ENCODE peak calls at places on chromosomes 12 and 14, in four cellular contexts. P, B, Z and G are unnamed samples. For H3K9me3, the result is how much of the 10 kb centered on the place peaks cover.

GRCh38 chr12:109264095-109264942 is 44.8 kb downstream of the FOXN4 start:
- DNase-seq in P (peak), B (peak), Z (peak), G (peak)

GRCh38 chr12:130460611-130461478 is 123.2 kb downstream of the PIWIL1 start:
- DNase-seq in Z (no peak), P (no peak), B (no peak), G (no peak)

GRCh38 chr14:99668307-99668997 is 15.6 kb upstream of the CYP46A1 start:
- DNase-seq in Z (no peak), B (no peak), P (no peak), G (no peak)

GRCh38 chr14:63632932-63633514 is 8.6 kb downstream of the WDR89 start:
- DNase-seq in Z (no peak), P (no peak), B (peak), G (no peak)

GRCh38 chr14:72710212-72710611 is 183.7 kb downstream of the DPF3 start:
- DNase-seq in B (no peak), P (no peak), Z (no peak), G (no peak)

GRCh38 chr12:39587247-39587646 is 32.4 kb downstream of the ABCD2 start:
- DNase-seq in P (no peak), Z (no peak), B (peak), G (no peak)

GRCh38 chr12:107145397-107145796 is 52.0 kb upstream of the CRY1 start:
- DNase-seq in Z (no peak), B (no peak), P (no peak), G (no peak)

GRCh38 chr12:52739963-52740362 is 36.6 kb upstream of the KRT77 start:
- DNase-seq in P (no peak), B (no peak), Z (no peak), G (no peak)

GRCh38 chr12:109900752-109901580 is 892 bp downstream of the TCHP start:
- DNase-seq in P (no peak), Z (no peak), B (no peak), G (no peak)

GRCh38 chr12:71407732-71408131 is 31.9 kb upstream of the LGR5 start:
- DNase-seq in Z (no peak), P (no peak), B (no peak), G (no peak)

GRCh38 chr12:18868673-18869072 is 130.8 kb downstream of the CAPZA3 start:
- DNase-seq in P (no peak), Z (no peak), B (no peak), G (no peak)

GRCh38 chr12:122216445-122216844 is 9.4 kb downstream of the DIABLO start:
- DNase-seq in P (no peak), Z (no peak), B (no peak), G (no peak)

GRCh38 chr12:119574255-119574654 is 19.3 kb upstream of the TMEM233 start:
- DNase-seq in Z (no peak), B (no peak), P (no peak), G (no peak)

GRCh38 chr12:121288941-121289340 is 7.6 kb downstream of the CAMKK2 start:
- DNase-seq in P (peak), B (no peak), Z (peak), G (no peak)

GRCh38 chr14:104291123-104292000 is 153.0 kb downstream of the KIF26A start:
- DNase-seq in Z (no peak), B (no peak), P (peak), G (no peak)

GRCh38 chr12:89880695-89881350 is 172.2 kb upstream of the ATP2B1 start:
- DNase-seq in B (peak), P (no peak), Z (no peak), G (peak)

GRCh38 chr12:39780527-39781446 is 161.2 kb upstream of the ABCD2 start:
- DNase-seq in Z (no peak), P (no peak), B (no peak), G (no peak)

GRCh38 chr12:72300728-72301127 is 28.6 kb downstream of the TRHDE start:
- DNase-seq in Z (no peak), P (no peak), B (no peak), G (no peak)

GRCh38 chr12:114416028-114416427 is 10.1 kb upstream of the TBX5 start:
- DNase-seq in Z (no peak), B (no peak), P (no peak), G (no peak)

GRCh38 chr14:59134307-59134706 is 54.2 kb upstream of the DAAM1 start:
- DNase-seq in B (no peak), P (no peak), Z (no peak), G (no peak)

GRCh38 chr12:78865297-78865955 is 852 bp downstream of the SYT1 start:
- DNase-seq in Z (no peak), B (peak), P (no peak), G (no peak)

GRCh38 chr12:104372048-104372720 is 68.6 kb downstream of the EID3 start:
- DNase-seq in P (no peak), B (no peak), Z (no peak), G (no peak)

GRCh38 chr14:95993768-95994592 is 45.2 kb upstream of the C14orf132 start:
- DNase-seq in Z (no peak), B (peak), P (peak), G (no peak)

GRCh38 chr12:113381237-113381636 is 22.4 kb downstream of the SDS start:
- DNase-seq in Z (no peak), B (no peak), P (no peak), G (no peak)

GRCh38 chr14:37081220-37081619 is 91.2 kb downstream of the SLC25A21 start:
- DNase-seq in P (no peak), B (no peak), Z (no peak), G (no peak)

GRCh38 chr14:67641902-67642749 is 22.4 kb downstream of the ARG2 start:
- DNase-seq in Z (no peak), P (no peak), B (no peak), G (no peak)

GRCh38 chr14:68564826-68565760 is 227.8 kb downstream of the ZFP36L1 start:
- DNase-seq in B (no peak), P (no peak), Z (no peak), G (no peak)

GRCh38 chr12:132018193-132018916 is 68.6 kb downstream of the EP400 start:
- DNase-seq in B (no peak), P (no peak), Z (no peak), G (no peak)

DNA sequence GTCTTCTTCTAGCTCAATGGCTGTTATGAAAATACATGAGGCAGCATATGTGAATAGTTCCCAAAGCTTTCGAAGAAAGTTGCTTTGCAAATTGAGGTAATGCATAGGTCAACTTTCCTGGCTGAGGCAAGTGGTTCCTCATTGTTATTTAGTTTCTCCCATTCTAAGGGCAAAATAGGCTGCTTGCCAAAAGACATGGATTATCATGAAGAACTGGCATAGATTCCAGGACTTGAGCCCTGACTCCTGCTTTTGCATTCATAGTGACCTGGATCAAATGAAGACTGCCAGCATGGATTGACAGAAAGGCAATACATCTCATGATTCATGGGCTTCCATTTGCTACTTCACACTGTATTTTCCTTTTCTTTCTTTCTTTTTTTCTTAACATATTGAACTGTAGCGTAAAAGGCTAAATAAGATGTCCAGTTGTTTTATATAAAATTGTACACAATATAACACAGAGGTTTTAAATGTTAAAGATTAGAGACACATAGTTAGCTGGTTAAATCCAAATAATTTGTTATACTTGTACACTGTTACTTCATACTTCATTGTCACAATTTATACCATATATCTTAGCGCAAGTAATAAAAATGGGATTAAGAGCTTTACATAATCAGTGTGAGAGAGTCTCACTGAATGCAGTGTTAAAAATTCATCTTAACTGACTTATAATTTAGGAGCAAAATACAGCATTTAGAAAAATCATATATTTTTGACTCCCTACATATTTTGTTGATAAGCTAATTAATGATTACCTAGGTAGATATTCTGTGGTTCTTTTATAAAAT is 35.9 kb downstream of the LRFN5 start:
- DNase-seq in B (no peak), Z (no peak), P (no peak), G (no peak)
- H3K9me3 ChIP-seq in B (under half), Z (under half), P (under half), G (under half)

GRCh38 chr14:105860615-105861580 is 334.5 kb downstream of the TMEM121 start:
- DNase-seq in Z (no peak), B (peak), P (peak), G (no peak)

GRCh38 chr14:105863296-105864108 is 337.1 kb downstream of the TMEM121 start:
- DNase-seq in Z (no peak), B (no peak), P (peak), G (peak)

GRCh38 chr14:105862581-105863239 is 336.3 kb downstream of the TMEM121 start:
- DNase-seq in Z (no peak), B (peak), P (no peak), G (peak)

GRCh38 chr14:105859717-105860614 is 333.6 kb downstream of the TMEM121 start:
- DNase-seq in Z (no peak), B (peak), P (peak), G (no peak)

GRCh38 chr14:105861985-105862465 is 335.6 kb downstream of the TMEM121 start:
- DNase-seq in Z (no peak), P (no peak), B (peak), G (no peak)
- H3K9me3 ChIP-seq in Z (under half), P (under half), B (under half), G (under half)

DNA sequence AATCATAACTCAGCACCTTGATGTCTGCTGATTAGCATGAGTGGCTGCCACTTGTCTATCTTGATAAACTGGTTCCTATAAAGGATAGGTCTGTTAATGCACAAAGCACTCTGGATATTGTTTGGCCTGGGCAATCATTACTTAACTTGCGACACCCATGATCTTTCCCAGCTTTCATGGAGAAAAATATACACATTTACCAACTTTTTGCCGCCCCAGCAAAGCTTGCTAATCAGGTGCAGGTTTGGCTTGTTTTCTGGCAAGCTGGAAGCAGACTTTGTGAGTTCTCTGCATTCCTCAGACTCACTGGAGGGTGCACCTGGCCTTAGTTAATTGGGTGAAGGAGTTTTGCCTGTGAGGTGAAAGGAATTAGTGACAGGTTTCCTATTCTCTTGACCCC is 1126.4 kb upstream of the FLRT2 start:
- DNase-seq in Z (no peak), P (no peak), B (no peak), G (no peak)
- H3K9me3 ChIP-seq in Z (under half), P (under half), B (under half), G (under half)

GRCh38 chr14:66575939-66576338 is 68.0 kb downstream of the GPHN start:
- DNase-seq in P (no peak), Z (no peak), B (no peak), G (no peak)
- H3K9me3 ChIP-seq in P (under half), Z (half or more), B (under half), G (under half)